ENCODE peak calls at places on chromosomes 7 and 10, in seven cellular contexts. B, T, G, V, O, N and U are unnamed samples.

GRCh38 chr7:158077441-158077840 is 510.2 kb downstream of the PTPRN2 start:
- DNase-seq in G (no peak), B (no peak), N (no peak), T (no peak), O (no peak), V (no peak), U (no peak)

GRCh38 chr10:27547047-27547446 is 42.9 kb downstream of the RAB18 start:
- DNase-seq in T (no peak), B (no peak), V (no peak), O (no peak), N (no peak), G (no peak), U (no peak)

GRCh38 chr10:104777086-104777799 is 136.2 kb downstream of the SORCS3 start:
- DNase-seq in N (no peak), O (no peak), T (no peak), G (no peak), B (no peak), V (no peak), U (no peak)

GRCh38 chr10:72065439-72066025 is 22.8 kb downstream of the SPOCK2 start:
- DNase-seq in B (no peak), V (no peak), O (no peak), N (no peak), G (no peak), T (no peak), U (no peak)

GRCh38 chr10:110349826-110350225 is 45.1 kb upstream of the SMNDC1 start:
- DNase-seq in G (no peak), T (no peak), B (no peak), V (no peak), N (no peak), O (no peak), U (no peak)

GRCh38 chr7:2643386-2644229 is 11.8 kb downstream of the TTYH3 start:
- DNase-seq in O (no peak), G (no peak), T (no peak), V (no peak), N (no peak), B (no peak), U (no peak)

GRCh38 chr7:139871276-139871675 is 42.2 kb downstream of the TBXAS1 start:
- DNase-seq in V (no peak), T (no peak), N (no peak), O (no peak), B (no peak), G (no peak), U (no peak)

GRCh38 chr7:7181519-7182155 is 707 bp upstream of the C1GALT1 start:
- DNase-seq in T (peak; percentile 34), G (no peak), N (peak; percentile 83), O (peak; percentile 9), V (no peak), B (peak; percentile 61), U (no peak)

GRCh38 chr7:125316451-125316850 is 386.8 kb upstream of the POT1 start:
- DNase-seq in B (no peak), O (peak; percentile 16), N (no peak), T (no peak), G (no peak), V (peak; percentile 38), U (no peak)

GRCh38 chr7:149823631-149824199 is 14.5 kb upstream of the ZNF862 start:
- DNase-seq in G (no peak), N (no peak), T (no peak), B (no peak), V (no peak), O (no peak), U (no peak)

GRCh38 chr10:30770816-30771215 is 141.3 kb upstream of the LYZL2 start:
- DNase-seq in T (no peak), G (no peak), V (no peak), O (no peak), B (no peak), N (no peak), U (no peak)

GRCh38 chr10:104324931-104325330 is 13.3 kb downstream of the ITPRIP start:
- DNase-seq in G (no peak), B (no peak), V (no peak), N (no peak), T (no peak), O (no peak), U (no peak)

GRCh38 chr10:77274046-77274795 is 363.4 kb downstream of the KCNMA1 start:
- DNase-seq in V (no peak), T (no peak), B (no peak), O (peak; percentile 69), G (no peak), N (no peak), U (no peak)

GRCh38 chr10:130109796-130110235 is 814 bp downstream of the C10orf143 start:
- DNase-seq in V (peak; percentile 89), T (peak; percentile 61), O (peak; percentile 79), B (peak; percentile 71), G (peak; percentile 84), N (peak; percentile 80), U (no peak)

GRCh38 chr10:82572686-82573226 is 697.8 kb downstream of the NRG3 start:
- DNase-seq in G (no peak), B (no peak), V (peak; percentile 8), O (no peak), T (no peak), N (no peak), U (no peak)

GRCh38 chr10:102627446-102628293 is 16.6 kb upstream of the TRIM8 start:
- DNase-seq in O (peak; percentile 48), V (no peak), T (no peak), N (no peak), B (no peak), G (no peak), U (peak; percentile 65)

GRCh38 chr10:102796407-102797176 is 40.6 kb downstream of the CYP17A1 start:
- DNase-seq in B (peak; percentile 71), O (no peak), N (no peak), G (no peak), T (peak; percentile 40), V (no peak), U (peak; percentile 69)

GRCh38 chr7:46839651-46840050 is 742.3 kb downstream of the TNS3 start:
- DNase-seq in N (no peak), G (no peak), T (no peak), V (peak; percentile 79), O (no peak), B (no peak), U (no peak)

GRCh38 chr7:157523766-157524421 is 187.1 kb downstream of the DNAJB6 start:
- DNase-seq in N (no peak), T (no peak), G (no peak), V (no peak), B (peak; percentile 40), O (no peak), U (no peak)

GRCh38 chr7:574661-575395 is 55.2 kb upstream of the PDGFA start:
- DNase-seq in V (no peak), G (no peak), N (no peak), O (no peak), T (no peak), B (no peak), U (no peak)

GRCh38 chr10:45001382-45002148 is 842 bp downstream of the ZNF22 start:
- DNase-seq in O (no peak), B (peak; percentile 79), V (peak; percentile 74), G (no peak), N (peak; percentile 23), T (peak; percentile 26), U (peak; percentile 68)

GRCh38 chr7:81802251-81802650 is 32.4 kb upstream of the HGF start:
- DNase-seq in B (no peak), V (no peak), O (no peak), G (no peak), T (no peak), N (no peak), U (no peak)

GRCh38 chr10:31136951-31137885 is 105.6 kb upstream of the ZNF438 start:
- DNase-seq in B (no peak), O (no peak), T (no peak), G (no peak), V (no peak), N (no peak), U (no peak)

GRCh38 chr7:38181111-38181510 is 3.1 kb downstream of the STARD3NL start:
- DNase-seq in G (no peak), B (no peak), N (no peak), V (no peak), O (no peak), T (no peak), U (no peak)

GRCh38 chr10:29499993-29500537 is 134.7 kb downstream of the SVIL start:
- DNase-seq in T (no peak), G (no peak), V (no peak), N (no peak), O (no peak), B (no peak), U (no peak)

GRCh38 chr10:33889371-33889770 is 554.9 kb upstream of the NRP1 start:
- DNase-seq in N (no peak), V (no peak), T (no peak), O (no peak), B (no peak), G (no peak), U (no peak)

GRCh38 chr10:103192451-103193106 is 493 bp downstream of the NT5C2 start:
- DNase-seq in N (peak; percentile 56), T (peak; percentile 35), B (peak; percentile 83), G (no peak), O (peak; percentile 71), V (peak; percentile 72), U (peak; percentile 58)

GRCh38 chr10:132931258-132931657 is 11.1 kb downstream of the CFAP46 start:
- DNase-seq in T (no peak), B (no peak), V (no peak), O (no peak), G (no peak), N (no peak), U (no peak)

GRCh38 chr10:80472234-80473095 is 18.4 kb downstream of the TSPAN14 start:
- DNase-seq in V (peak; percentile 74), B (peak; percentile 54), O (no peak), N (no peak), T (no peak), G (no peak), U (no peak)

GRCh38 chr10:129973674-129974059 is 9.6 kb upstream of the EBF3 start:
- DNase-seq in N (no peak), B (no peak), G (no peak), T (no peak), V (no peak), O (no peak), U (no peak)

GRCh38 chr7:18352339-18353255 is 143.0 kb upstream of the HDAC9 start:
- DNase-seq in B (no peak), T (no peak), O (peak; percentile 55), V (peak; percentile 83), N (peak; percentile 78), G (peak; percentile 31), U (peak; percentile 10)

GRCh38 chr7:214410-215212 is 22.2 kb downstream of the FAM20C start:
- DNase-seq in O (no peak), B (no peak), T (no peak), N (peak; percentile 39), G (peak; percentile 77), V (no peak), U (no peak)

GRCh38 chr7:134873253-134873652 is 93.8 kb downstream of the CALD1 start:
- DNase-seq in V (peak; percentile 61), N (no peak), O (no peak), T (no peak), B (no peak), G (no peak), U (no peak)